ENCODE peak calls at places on chromosomes 6 and 20, in five cellular contexts. One of them, this sample, is unnamed.

GRCh38 chr20:43448748-43449535 is 8.8 kb upstream of the SRSF6 start:
- DNase-seq in AG10803: peak; percentile 32
- DNase-seq in heart left ventricle: no peak
- DNase-seq in nephron progenitor cell: peak; percentile 43
- DNase-seq in fibroblast of villous mesenchyme: peak; percentile 42
- DNase-seq in this sample: peak; percentile 49

GRCh38 chr6:162710438-162710837 is 17.1 kb downstream of the PRKN start:
- DNase-seq in heart left ventricle: no peak
- DNase-seq in AG10803: no peak
- DNase-seq in fibroblast of villous mesenchyme: no peak
- DNase-seq in nephron progenitor cell: no peak
- DNase-seq in this sample: no peak

GRCh38 chr6:154872605-154873004 is 122.5 kb upstream of the TIAM2 start:
- DNase-seq in AG10803: no peak
- DNase-seq in nephron progenitor cell: no peak
- DNase-seq in fibroblast of villous mesenchyme: no peak
- DNase-seq in heart left ventricle: no peak
- DNase-seq in this sample: no peak

GRCh38 chr6:129661478-129662405 is 48.2 kb downstream of the ARHGAP18 start:
- DNase-seq in heart left ventricle: no peak
- DNase-seq in fibroblast of villous mesenchyme: no peak
- DNase-seq in AG10803: no peak
- DNase-seq in nephron progenitor cell: no peak
- DNase-seq in this sample: no peak

GRCh38 chr20:52047811-52048302 is 143.7 kb downstream of the ZFP64 start:
- DNase-seq in fibroblast of villous mesenchyme: peak; percentile 33
- DNase-seq in heart left ventricle: no peak
- DNase-seq in nephron progenitor cell: no peak
- DNase-seq in AG10803: no peak
- DNase-seq in this sample: peak; percentile 7

GRCh38 chr20:31674895-31675827 is 37.4 kb downstream of the COX4I2 start:
- DNase-seq in heart left ventricle: peak; percentile 81
- DNase-seq in AG10803: peak; percentile 77
- DNase-seq in nephron progenitor cell: no peak
- DNase-seq in fibroblast of villous mesenchyme: peak; percentile 90
- DNase-seq in this sample: peak; percentile 95

GRCh38 chr20:12262747-12263146 is 345.1 kb downstream of the BTBD3 start:
- DNase-seq in heart left ventricle: no peak
- DNase-seq in nephron progenitor cell: no peak
- DNase-seq in fibroblast of villous mesenchyme: peak; percentile 2
- DNase-seq in AG10803: no peak
- DNase-seq in this sample: no peak

GRCh38 chr6:26158581-26159416 is 71.6 kb downstream of the HFE start:
- DNase-seq in AG10803: peak; percentile 49
- DNase-seq in fibroblast of villous mesenchyme: peak; percentile 79
- DNase-seq in nephron progenitor cell: peak; percentile 23
- DNase-seq in heart left ventricle: peak; percentile 72
- DNase-seq in this sample: peak; percentile 60

GRCh38 chr6:167993169-167993568 is 4.3 kb upstream of the KIF25 start:
- DNase-seq in fibroblast of villous mesenchyme: no peak
- DNase-seq in nephron progenitor cell: no peak
- DNase-seq in heart left ventricle: peak; percentile 75
- DNase-seq in AG10803: no peak
- DNase-seq in this sample: peak; percentile 34

GRCh38 chr20:25054995-25055629 is 2.8 kb downstream of the ACSS1 start:
- DNase-seq in fibroblast of villous mesenchyme: peak; percentile 10
- DNase-seq in nephron progenitor cell: no peak
- DNase-seq in AG10803: peak; percentile 42
- DNase-seq in heart left ventricle: peak; percentile 27
- DNase-seq in this sample: peak; percentile 51

GRCh38 chr6:30463651-30464618 is 25.4 kb upstream of the HLA-E start:
- DNase-seq in AG10803: peak; percentile 35
- DNase-seq in nephron progenitor cell: peak; percentile 9
- DNase-seq in fibroblast of villous mesenchyme: peak; percentile 40
- DNase-seq in heart left ventricle: no peak
- DNase-seq in this sample: peak; percentile 23

GRCh38 chr20:53819973-53820451 is 226.4 kb upstream of the ZNF217 start:
- DNase-seq in fibroblast of villous mesenchyme: no peak
- DNase-seq in AG10803: no peak
- DNase-seq in heart left ventricle: no peak
- DNase-seq in nephron progenitor cell: no peak
- DNase-seq in this sample: no peak

GRCh38 chr6:142735182-142735581 is 209.8 kb downstream of the HIVEP2 start:
- DNase-seq in fibroblast of villous mesenchyme: peak; percentile 54
- DNase-seq in AG10803: peak; percentile 62
- DNase-seq in heart left ventricle: no peak
- DNase-seq in nephron progenitor cell: no peak
- DNase-seq in this sample: peak; percentile 14

GRCh38 chr6:135985471-135985870 is 134.0 kb downstream of the PDE7B start:
- DNase-seq in heart left ventricle: no peak
- DNase-seq in AG10803: peak; percentile 58
- DNase-seq in nephron progenitor cell: no peak
- DNase-seq in fibroblast of villous mesenchyme: no peak
- DNase-seq in this sample: peak; percentile 29

GRCh38 chr20:25090492-25091429 is 8.8 kb upstream of the VSX1 start:
- DNase-seq in heart left ventricle: no peak
- DNase-seq in nephron progenitor cell: no peak
- DNase-seq in AG10803: no peak
- DNase-seq in fibroblast of villous mesenchyme: no peak
- DNase-seq in this sample: no peak

GRCh38 chr20:20364016-20364746 is 3.7 kb upstream of the INSM1 start:
- DNase-seq in nephron progenitor cell: peak; percentile 33
- DNase-seq in AG10803: no peak
- DNase-seq in heart left ventricle: no peak
- DNase-seq in fibroblast of villous mesenchyme: no peak
- DNase-seq in this sample: no peak

GRCh38 chr20:25355866-25356265 is 34.8 kb downstream of the ABHD12 start:
- DNase-seq in nephron progenitor cell: no peak
- DNase-seq in heart left ventricle: no peak
- DNase-seq in AG10803: no peak
- DNase-seq in fibroblast of villous mesenchyme: no peak
- DNase-seq in this sample: no peak

GRCh38 chr6:144939926-144940325 is 654.8 kb downstream of the UTRN start:
- DNase-seq in AG10803: peak; percentile 38
- DNase-seq in fibroblast of villous mesenchyme: no peak
- DNase-seq in nephron progenitor cell: no peak
- DNase-seq in heart left ventricle: no peak
- DNase-seq in this sample: no peak

GRCh38 chr6:1175877-1176276 is 136.0 kb upstream of the FOXQ1 start:
- DNase-seq in nephron progenitor cell: no peak
- DNase-seq in fibroblast of villous mesenchyme: no peak
- DNase-seq in heart left ventricle: no peak
- DNase-seq in AG10803: no peak
- DNase-seq in this sample: no peak

GRCh38 chr6:111030008-111031006 is 48.5 kb downstream of the RPF2 start:
- DNase-seq in AG10803: peak; percentile 31
- DNase-seq in fibroblast of villous mesenchyme: peak; percentile 20
- DNase-seq in nephron progenitor cell: peak; percentile 18
- DNase-seq in heart left ventricle: peak; percentile 77
- DNase-seq in this sample: no peak

GRCh38 chr20:38208088-38208487 is 43.0 kb upstream of the TGM2 start:
- DNase-seq in fibroblast of villous mesenchyme: no peak
- DNase-seq in heart left ventricle: no peak
- DNase-seq in AG10803: no peak
- DNase-seq in nephron progenitor cell: no peak
- DNase-seq in this sample: no peak

GRCh38 chr20:39985276-39985675 is 703.8 kb downstream of the MAFB start:
- DNase-seq in heart left ventricle: no peak
- DNase-seq in nephron progenitor cell: no peak
- DNase-seq in fibroblast of villous mesenchyme: no peak
- DNase-seq in AG10803: no peak
- DNase-seq in this sample: no peak

GRCh38 chr20:18052856-18053255 is 4.9 kb downstream of the OVOL2 start:
- DNase-seq in AG10803: no peak
- DNase-seq in fibroblast of villous mesenchyme: no peak
- DNase-seq in heart left ventricle: no peak
- DNase-seq in nephron progenitor cell: no peak
- DNase-seq in this sample: no peak

GRCh38 chr20:18623156-18623555 is 35.3 kb downstream of the DTD1 start:
- DNase-seq in heart left ventricle: no peak
- DNase-seq in nephron progenitor cell: no peak
- DNase-seq in fibroblast of villous mesenchyme: no peak
- DNase-seq in AG10803: no peak
- DNase-seq in this sample: no peak

GRCh38 chr20:36836591-36837329 is 39.2 kb upstream of the TLDC2 start:
- DNase-seq in AG10803: peak; percentile 34
- DNase-seq in fibroblast of villous mesenchyme: peak; percentile 62
- DNase-seq in nephron progenitor cell: peak; percentile 61
- DNase-seq in heart left ventricle: peak; percentile 66
- DNase-seq in this sample: peak; percentile 61

GRCh38 chr6:53824714-53825113 is 29.9 kb downstream of the LRRC1 start:
- DNase-seq in AG10803: no peak
- DNase-seq in nephron progenitor cell: no peak
- DNase-seq in fibroblast of villous mesenchyme: no peak
- DNase-seq in heart left ventricle: no peak
- DNase-seq in this sample: peak; percentile 54

GRCh38 chr20:53655909-53656652 is 62.4 kb upstream of the ZNF217 start:
- DNase-seq in AG10803: peak; percentile 31
- DNase-seq in nephron progenitor cell: no peak
- DNase-seq in fibroblast of villous mesenchyme: peak; percentile 61
- DNase-seq in heart left ventricle: no peak
- DNase-seq in this sample: peak; percentile 35

GRCh38 chr6:163710552-163710951 is 296.0 kb downstream of the QKI start:
- DNase-seq in heart left ventricle: peak; percentile 59
- DNase-seq in nephron progenitor cell: no peak
- DNase-seq in fibroblast of villous mesenchyme: no peak
- DNase-seq in AG10803: no peak
- DNase-seq in this sample: no peak

GRCh38 chr6:41937881-41938574 is 3.6 kb downstream of the CCND3 start:
- DNase-seq in nephron progenitor cell: no peak
- DNase-seq in AG10803: no peak
- DNase-seq in heart left ventricle: peak; percentile 58
- DNase-seq in fibroblast of villous mesenchyme: peak; percentile 49
- DNase-seq in this sample: peak; percentile 83

GRCh38 chr6:5677219-5678000 is 329.3 kb downstream of the NRN1 start:
- DNase-seq in nephron progenitor cell: no peak
- DNase-seq in fibroblast of villous mesenchyme: no peak
- DNase-seq in AG10803: peak; percentile 32
- DNase-seq in heart left ventricle: no peak
- DNase-seq in this sample: peak; percentile 16

GRCh38 chr6:33692078-33692759 is 19.3 kb downstream of the UQCC2 start:
- DNase-seq in heart left ventricle: peak; percentile 82
- DNase-seq in nephron progenitor cell: no peak
- DNase-seq in AG10803: peak; percentile 27
- DNase-seq in fibroblast of villous mesenchyme: no peak
- DNase-seq in this sample: peak; percentile 86

GRCh38 chr6:52325695-52326471 is 36.1 kb upstream of the PAQR8 start:
- DNase-seq in AG10803: no peak
- DNase-seq in fibroblast of villous mesenchyme: no peak
- DNase-seq in heart left ventricle: no peak
- DNase-seq in nephron progenitor cell: peak; percentile 19
- DNase-seq in this sample: no peak

GRCh38 chr6:4280721-4281120 is 145.3 kb upstream of the ECI2 start:
- DNase-seq in heart left ventricle: no peak
- DNase-seq in AG10803: peak; percentile 85
- DNase-seq in fibroblast of villous mesenchyme: peak; percentile 53
- DNase-seq in nephron progenitor cell: no peak
- DNase-seq in this sample: peak; percentile 85

GRCh38 chr6:4282926-4283325 is 147.6 kb upstream of the ECI2 start:
- DNase-seq in fibroblast of villous mesenchyme: no peak
- DNase-seq in AG10803: no peak
- DNase-seq in nephron progenitor cell: no peak
- DNase-seq in heart left ventricle: no peak
- DNase-seq in this sample: no peak

GRCh38 chr6:4280031-4280430 is 144.7 kb upstream of the ECI2 start:
- DNase-seq in fibroblast of villous mesenchyme: no peak
- DNase-seq in AG10803: no peak
- DNase-seq in nephron progenitor cell: no peak
- DNase-seq in heart left ventricle: no peak
- DNase-seq in this sample: no peak

GRCh38 chr6:4281341-4282293 is 146.2 kb upstream of the ECI2 start:
- DNase-seq in heart left ventricle: peak; percentile 44
- DNase-seq in AG10803: no peak
- DNase-seq in fibroblast of villous mesenchyme: peak; percentile 21
- DNase-seq in nephron progenitor cell: peak; percentile 56
- DNase-seq in this sample: peak; percentile 55
- TF ChIP-seq CTCF in heart left ventricle: peak; percentile 34
- TF ChIP-seq CTCF in AG10803: no peak
- TF ChIP-seq CTCF in fibroblast of villous mesenchyme: no peak
- TF ChIP-seq CTCF in nephron progenitor cell: peak; percentile 20
- TF ChIP-seq CTCF in this sample: no peak

DNA sequence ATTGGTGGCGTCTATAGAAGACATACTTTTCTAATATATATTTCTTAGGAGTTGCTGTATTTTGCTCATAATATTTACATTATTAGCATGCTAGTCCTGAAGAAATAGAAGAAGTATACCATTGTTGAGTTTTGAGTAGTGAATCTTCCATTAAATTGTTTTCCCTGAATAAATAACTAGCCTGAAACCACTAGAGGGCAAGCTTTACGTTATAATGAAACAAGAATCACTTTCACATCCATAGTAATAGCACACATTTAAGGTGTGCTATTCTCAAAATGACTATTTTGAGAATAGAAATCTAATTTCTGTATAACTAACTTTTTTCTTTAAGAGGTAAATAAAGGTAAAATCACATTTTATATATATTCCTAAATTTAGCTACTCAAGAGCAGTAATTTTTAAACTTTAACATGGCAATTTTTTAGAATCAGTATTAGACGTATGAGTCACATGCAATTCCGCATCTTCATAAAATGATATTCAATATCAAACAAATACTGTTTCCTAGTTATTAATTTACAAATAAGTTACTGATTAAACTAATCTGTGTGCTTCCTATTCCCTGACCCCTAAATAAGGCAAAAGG is 213.2 kb upstream of the MANEA start:
- DNase-seq in nephron progenitor cell: no peak
- DNase-seq in fibroblast of villous mesenchyme: peak; percentile 7
- DNase-seq in heart left ventricle: no peak
- DNase-seq in AG10803: peak; percentile 0
- DNase-seq in this sample: peak; percentile 31
- TF ChIP-seq CTCF in nephron progenitor cell: peak; percentile 50
- TF ChIP-seq CTCF in fibroblast of villous mesenchyme: peak; percentile 34
- TF ChIP-seq CTCF in heart left ventricle: no peak
- TF ChIP-seq CTCF in AG10803: peak; percentile 33
- TF ChIP-seq CTCF in this sample: peak; percentile 24

DNA sequence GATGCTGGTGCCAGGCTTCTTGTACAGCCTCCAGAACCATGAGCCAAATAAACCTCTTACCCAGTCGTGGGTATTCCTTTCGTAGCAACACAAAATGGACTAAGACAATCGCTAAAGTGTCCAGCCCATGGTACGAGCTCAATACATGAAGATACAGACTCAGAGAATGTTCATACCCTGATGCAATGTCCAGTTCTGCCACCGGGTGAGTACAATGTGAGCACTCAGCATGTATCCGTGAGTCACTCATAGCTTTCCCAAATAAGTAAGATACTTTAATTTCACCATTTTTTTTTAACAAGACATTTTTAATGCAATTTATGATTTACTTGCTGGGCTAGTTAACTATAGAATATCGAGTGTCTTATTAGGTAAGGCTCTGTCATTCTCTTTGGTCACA is 26.7 kb upstream of the PDE10A start:
- DNase-seq in fibroblast of villous mesenchyme: no peak
- DNase-seq in AG10803: no peak
- DNase-seq in heart left ventricle: no peak
- DNase-seq in nephron progenitor cell: no peak
- DNase-seq in this sample: no peak
- TF ChIP-seq CTCF in fibroblast of villous mesenchyme: peak; percentile 10
- TF ChIP-seq CTCF in AG10803: no peak
- TF ChIP-seq CTCF in heart left ventricle: peak; percentile 12
- TF ChIP-seq CTCF in nephron progenitor cell: no peak
- TF ChIP-seq CTCF in this sample: peak; percentile 44

GRCh38 chr20:2237059-2237458 is 58.7 kb upstream of the TGM3 start:
- DNase-seq in fibroblast of villous mesenchyme: peak; percentile 66
- DNase-seq in heart left ventricle: peak; percentile 34
- DNase-seq in nephron progenitor cell: no peak
- DNase-seq in AG10803: peak; percentile 100
- DNase-seq in this sample: peak; percentile 95
- TF ChIP-seq CTCF in fibroblast of villous mesenchyme: no peak
- TF ChIP-seq CTCF in heart left ventricle: no peak
- TF ChIP-seq CTCF in nephron progenitor cell: no peak
- TF ChIP-seq CTCF in AG10803: peak; percentile 50
- TF ChIP-seq CTCF in this sample: peak; percentile 39

This sample was measured in cardiac fibroblast.